ENCODE peak calls at places on chromosomes 16 and 17, in four cellular contexts. J is H9, S is transverse colon, F is A549. P is an unnamed sample. For H3K9me3, the result is how much of the 10 kb centered on the place peaks cover.

GRCh38 chr17:39867084-39867890 is 715 bp upstream of the ZPBP2 start:
- DNase-seq in J (no peak), F (no peak), S (peak), P (no peak)

GRCh38 chr16:12170103-12171025 is 193.8 kb downstream of the SNX29 start:
- DNase-seq in S (no peak), J (no peak), F (no peak), P (no peak)

GRCh38 chr17:56821847-56822534 is 11.7 kb downstream of the C17orf67 start:
- DNase-seq in J (no peak), S (no peak), F (no peak), P (no peak)

GRCh38 chr17:79498854-79499253 is 112.0 kb downstream of the RBFOX3 start:
- DNase-seq in S (no peak), F (no peak), J (no peak), P (no peak)

GRCh38 chr17:58702045-58702476 is 9.7 kb downstream of the RAD51C start:
- DNase-seq in J (no peak), S (no peak), F (no peak), P (no peak)

GRCh38 chr17:67095803-67096202 is 51.4 kb downstream of the CACNG1 start:
- DNase-seq in F (no peak), J (no peak), S (no peak), P (no peak)

GRCh38 chr17:77692571-77693161 is 265.8 kb upstream of the TNRC6C start:
- DNase-seq in J (peak), F (no peak), S (no peak), P (no peak)

GRCh38 chr16:17070882-17071592 is 399.7 kb downstream of the XYLT1 start:
- DNase-seq in S (peak), J (peak), F (peak), P (peak)

GRCh38 chr16:9528680-9529079 is 437.2 kb downstream of the HAPSTR1 start:
- DNase-seq in S (no peak), F (no peak), J (no peak), P (no peak)

GRCh38 chr17:9090641-9091096 is 69.4 kb downstream of the NTN1 start:
- DNase-seq in S (no peak), J (no peak), F (no peak), P (no peak)

GRCh38 chr17:49021095-49021767 is 24.0 kb downstream of the IGF2BP1 start:
- DNase-seq in J (peak), F (no peak), S (no peak), P (no peak)

GRCh38 chr16:56866955-56867830 is 2.2 kb downstream of the SLC12A3 start:
- DNase-seq in F (peak), S (peak), J (no peak), P (peak)

GRCh38 chr16:50666658-50667496 is 14.2 kb downstream of the SNX20 start:
- DNase-seq in J (peak), F (no peak), S (no peak), P (no peak)

GRCh38 chr16:81797443-81797842 is 18.4 kb downstream of the PLCG2 start:
- DNase-seq in F (no peak), S (peak), J (no peak), P (no peak)

GRCh38 chr17:697682-698081 is 17.0 kb downstream of the VPS53 start:
- DNase-seq in F (no peak), J (no peak), S (no peak), P (no peak)

GRCh38 chr16:84038491-84038890 is 4.1 kb downstream of the SLC38A8 start:
- DNase-seq in S (no peak), F (no peak), J (no peak), P (no peak)

GRCh38 chr17:385195-385835 is 32.7 kb upstream of the RPH3AL start:
- DNase-seq in J (peak), F (peak), S (peak), P (peak)

GRCh38 chr17:1390422-1391367 is 9.3 kb downstream of the YWHAE start:
- DNase-seq in S (no peak), J (no peak), F (no peak), P (no peak)

GRCh38 chr17:38844261-38844757 is 9.2 kb downstream of the RPL23 start:
- DNase-seq in F (no peak), S (peak), J (no peak), P (no peak)

GRCh38 chr17:60006160-60006559 is 41.6 kb upstream of the RNFT1 start:
- DNase-seq in F (no peak), J (peak), S (no peak), P (no peak)

GRCh38 chr16:63174801-63175200 is 1138.6 kb upstream of the CDH8 start:
- DNase-seq in J (no peak), F (no peak), S (no peak), P (no peak)

GRCh38 chr17:38333635-38334295 is 10.0 kb downstream of the GPR179 start:
- DNase-seq in J (peak), S (peak), F (peak), P (no peak)

GRCh38 chr16:67451061-67451703 is 20.3 kb downstream of the HSD11B2 start:
- DNase-seq in F (no peak), J (no peak), S (no peak), P (no peak)

GRCh38 chr16:81697321-81697885 is 81.7 kb upstream of the PLCG2 start:
- DNase-seq in J (peak), F (peak), S (peak), P (no peak)

GRCh38 chr16:89582614-89583196 is 7.1 kb downstream of the CPNE7 start:
- DNase-seq in F (no peak), J (no peak), S (no peak), P (no peak)

DNA sequence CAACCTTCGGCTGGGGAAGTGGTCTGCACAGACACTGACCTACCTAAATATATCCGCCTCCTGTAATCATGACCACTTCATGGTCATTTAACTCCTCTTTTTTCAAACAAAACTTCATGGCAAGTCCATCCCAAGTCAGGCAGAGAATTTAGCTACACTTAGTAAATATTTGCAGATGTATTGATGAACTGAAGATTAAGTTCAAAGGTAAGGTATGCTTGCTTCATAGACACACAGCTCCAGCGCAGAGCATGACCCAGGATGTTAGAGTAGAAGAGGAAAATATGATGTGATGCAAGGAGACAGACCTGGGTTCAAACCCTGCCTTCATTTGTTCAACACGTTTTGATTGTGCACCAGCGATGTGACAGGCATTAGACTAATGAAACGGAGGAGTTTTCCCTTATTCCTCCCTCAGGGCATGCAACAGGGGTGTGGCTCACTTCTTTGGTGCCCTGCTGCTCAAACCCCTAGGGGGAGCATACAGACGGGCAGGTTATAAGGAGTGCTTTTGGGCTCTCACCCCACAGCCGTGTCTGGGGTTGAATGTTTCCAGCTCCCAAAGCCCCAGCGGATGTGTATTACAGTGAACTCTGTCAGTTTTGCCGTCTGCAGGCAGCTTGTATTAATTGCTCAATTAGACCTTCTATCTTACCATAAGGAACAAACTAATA is 23.9 kb upstream of the CLEC3A start:
- DNase-seq in J (no peak), F (no peak), S (no peak), P (no peak)
- H3K9me3 ChIP-seq in J (under half), F (under half), S (under half), P (under half)

DNA sequence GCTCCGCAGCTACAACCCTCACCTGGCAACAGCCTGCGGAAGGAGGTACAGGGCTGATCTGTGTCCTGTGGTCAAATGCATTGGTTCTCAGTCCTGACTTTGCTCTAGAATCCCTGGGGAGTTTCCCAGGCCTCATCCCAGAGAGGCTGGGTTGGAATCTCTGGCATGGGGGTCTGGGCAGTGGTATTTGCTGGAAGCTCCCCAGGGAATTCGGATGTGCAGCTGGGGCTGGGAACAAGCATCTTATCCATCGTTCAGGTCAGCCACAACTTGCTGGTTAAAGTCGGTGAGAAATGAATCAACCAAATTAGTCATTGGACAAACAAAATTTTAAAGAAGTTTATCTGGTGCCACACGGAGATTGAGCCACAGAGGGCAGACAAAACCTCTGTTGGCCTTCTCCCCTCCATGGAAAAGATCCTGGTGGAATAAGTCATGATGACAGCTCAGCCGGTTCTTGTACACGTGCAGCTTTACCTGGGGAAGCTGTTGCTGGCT is 231.2 kb downstream of the FOXL1 start:
- DNase-seq in F (peak), J (no peak), S (no peak), P (no peak)
- TF ChIP-seq CTCF in F (peak), J (no peak), S (no peak), P (no peak)

GRCh38 chr16:85952197-85952596 is 53.2 kb downstream of the IRF8 start:
- DNase-seq in J (no peak), F (no peak), S (no peak), P (no peak)
- H3K9me3 ChIP-seq in J (under half), F (under half), S (under half), P (under half)

DNA sequence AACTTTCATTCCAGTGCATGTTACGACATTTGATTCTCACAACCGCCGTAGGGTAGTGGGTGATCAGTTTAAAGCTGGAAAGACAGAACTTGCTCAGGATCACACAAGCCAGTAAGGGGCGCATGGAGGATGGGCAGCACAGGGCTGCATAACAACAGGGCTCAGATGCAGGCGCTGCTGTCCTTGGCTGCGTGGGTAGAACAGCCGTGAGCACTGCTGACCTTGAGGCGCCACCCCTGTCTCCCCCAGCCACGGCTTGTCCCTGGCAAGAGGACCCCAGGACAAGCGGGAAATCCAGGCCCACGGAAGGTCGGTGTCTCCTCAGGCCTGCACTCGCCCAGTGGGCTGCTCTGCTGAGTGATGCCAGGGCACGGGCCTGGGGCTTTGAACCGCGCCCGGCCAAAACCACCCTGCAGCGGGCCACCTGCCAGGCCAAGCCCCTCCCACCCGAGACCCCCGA is 84.7 kb downstream of the LMF1 start:
- DNase-seq in F (no peak), S (no peak), J (peak), P (no peak)
- TF ChIP-seq CTCF in F (no peak), S (no peak), J (peak), P (no peak)

DNA sequence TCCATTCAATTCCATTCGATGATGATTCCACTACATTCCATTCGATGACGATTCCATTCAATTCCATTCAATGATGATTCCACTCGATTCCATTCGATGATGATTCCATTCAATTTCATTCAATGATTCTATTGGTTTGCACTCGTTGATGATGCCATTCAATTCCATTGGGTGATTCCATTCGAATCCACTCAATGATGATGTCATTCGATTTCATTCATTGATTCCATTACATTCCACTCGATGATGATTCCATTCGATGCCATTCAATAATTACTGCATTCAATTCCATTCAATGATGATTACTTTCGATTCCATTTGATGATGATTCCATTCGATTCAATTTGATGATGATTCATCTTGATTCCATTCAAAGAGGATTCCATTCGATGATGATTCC is 1299.4 kb downstream of the TP53TG3F start:
- DNase-seq in F (no peak), J (no peak), S (no peak), P (no peak)
- H3K9me3 ChIP-seq in F (under half), J (half or more), S (under half), P (half or more)

GRCh38 chr17:35515027-35515426 is 22.5 kb downstream of the SLFN12L start:
- DNase-seq in F (no peak), S (no peak), J (no peak), P (no peak)
- TF ChIP-seq CTCF in F (no peak), S (no peak), J (no peak), P (no peak)

GRCh38 chr16:60720060-60720459 is 1316.2 kb downstream of the CDH8 start:
- DNase-seq in S (no peak), J (no peak), F (no peak), P (no peak)
- H3K9me3 ChIP-seq in S (under half), J (under half), F (under half), P (under half)